ENCODE peak calls at places on chromosome 18, in five cellular contexts. Y, D, T, A and E are unnamed samples.

GRCh38 chr18:79317718-79318117 is 78.0 kb upstream of the NFATC1 start:
- DNase-seq in Y (no peak), D (no peak), T (no peak), A (no peak), E (no peak)

GRCh38 chr18:45805551-45805950 is 19.9 kb upstream of the SIGLEC15 start:
- DNase-seq in Y (no peak), D (no peak), T (no peak), A (no peak), E (no peak)

GRCh38 chr18:58196881-58197872 is 153.2 kb downstream of the NEDD4L start:
- DNase-seq in Y (no peak), D (no peak), T (no peak), A (no peak), E (no peak)

GRCh38 chr18:46253498-46253897 is 149.3 kb downstream of the HAUS1 start:
- DNase-seq in Y (no peak), D (no peak), T (no peak), A (peak), E (no peak)

GRCh38 chr18:10124071-10124470 is 210.3 kb downstream of the VAPA start:
- DNase-seq in Y (no peak), D (no peak), T (no peak), A (no peak), E (no peak)

GRCh38 chr18:47731276-47731675 is 199.2 kb downstream of the SMAD2 start:
- DNase-seq in Y (no peak), D (no peak), T (no peak), A (no peak), E (no peak)

GRCh38 chr18:30486856-30487255 is 555.7 kb downstream of the DSC3 start:
- DNase-seq in Y (no peak), D (no peak), T (no peak), A (peak), E (no peak)

GRCh38 chr18:38545071-38545470 is 979.5 kb upstream of the CELF4 start:
- DNase-seq in Y (no peak), D (no peak), T (peak), A (no peak), E (peak)

GRCh38 chr18:70028084-70028483 is 80.4 kb upstream of the CD226 start:
- DNase-seq in Y (no peak), D (no peak), T (no peak), A (no peak), E (no peak)
- H3K4me3 ChIP-seq in Y (no peak), D (no peak), T (no peak), A (no peak), E (no peak)

DNA sequence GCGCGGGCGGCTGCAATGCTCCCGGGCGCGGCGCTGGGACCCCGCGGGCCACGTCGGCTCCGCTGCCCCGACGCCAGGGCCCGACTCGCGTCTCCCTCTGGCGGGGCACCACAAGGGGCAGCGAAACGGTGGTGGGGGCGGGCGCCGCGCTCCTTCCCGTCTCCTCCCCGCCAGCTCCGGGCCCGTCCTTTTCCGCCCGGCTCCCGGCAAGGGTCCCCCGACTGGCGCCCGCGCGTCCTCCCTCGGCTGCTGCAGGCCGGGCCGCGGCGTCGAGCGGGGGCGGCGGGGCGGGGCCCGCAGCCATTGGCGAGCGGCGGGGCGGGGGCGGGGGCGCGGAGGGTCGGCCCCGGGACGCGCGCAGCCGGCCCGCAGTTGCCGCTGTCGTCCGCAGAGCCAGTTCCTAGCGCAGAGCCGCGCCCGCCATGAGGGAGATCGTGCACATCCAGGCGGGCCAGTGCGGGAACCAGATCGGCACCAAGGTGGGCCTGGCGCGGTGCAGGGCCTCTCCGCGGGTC is at the start of gene TUBB6:
- DNase-seq in Y (peak), D (peak), T (no peak), A (peak), E (no peak)
- TF ChIP-seq CTCF in Y (peak), D (no peak), T (no peak), A (no peak), E (no peak)

DNA sequence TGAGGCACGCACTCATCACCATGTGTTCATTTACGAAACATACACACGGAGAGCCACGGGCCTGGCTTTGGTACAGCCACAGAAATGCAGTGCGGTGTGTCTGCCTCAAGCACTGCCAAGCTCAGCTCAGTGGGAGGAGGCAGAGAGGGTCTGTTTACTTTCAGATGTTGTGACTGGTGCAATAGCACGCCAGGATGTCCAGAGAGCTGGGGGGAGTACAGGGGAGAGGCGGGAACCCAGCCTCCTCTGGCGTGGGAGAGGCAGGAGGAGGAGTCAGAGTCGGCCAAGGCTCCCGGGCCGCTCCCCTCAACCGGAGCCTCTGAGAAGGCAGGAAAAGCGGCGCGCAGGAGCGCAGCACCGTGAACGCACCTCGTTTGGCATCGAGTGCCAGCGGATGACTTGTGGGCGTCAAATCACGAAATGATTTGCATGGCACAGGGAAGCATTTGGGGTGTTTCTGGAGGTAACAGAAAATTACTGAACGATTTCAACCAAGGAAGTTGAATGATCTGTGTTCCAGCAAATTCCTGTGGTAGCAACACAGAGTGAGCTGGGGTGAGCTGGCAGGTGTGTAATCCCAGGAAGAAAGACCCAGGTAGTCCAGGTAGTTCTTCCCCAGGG is 143.0 kb downstream of the ZNF516 start:
- DNase-seq in Y (peak), D (no peak), T (no peak), A (peak), E (no peak)
- H3K4me3 ChIP-seq in Y (peak), D (no peak), T (no peak), A (no peak), E (no peak)

DNA sequence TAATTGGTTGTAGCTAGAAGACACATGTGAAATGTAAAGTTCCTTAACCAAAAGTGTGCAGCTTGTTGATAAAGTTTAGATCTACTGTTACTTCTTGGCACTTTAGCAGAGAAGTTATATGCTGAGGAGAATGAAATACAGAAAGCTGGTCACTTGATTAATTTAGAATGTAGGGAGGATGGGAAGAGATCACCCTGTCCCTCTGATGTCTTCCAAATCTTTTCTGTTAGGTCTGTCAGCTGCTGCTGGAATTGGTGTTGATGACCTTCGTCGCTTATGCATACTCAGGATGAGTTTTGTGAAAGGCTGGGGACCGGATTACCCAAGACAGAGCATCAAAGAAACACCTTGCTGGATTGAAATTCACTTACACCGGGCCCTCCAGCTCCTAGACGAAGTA is 48.0 kb downstream of the SMAD4 start:
- DNase-seq in Y (no peak), D (no peak), T (no peak), A (no peak), E (no peak)
- TF ChIP-seq CTCF in Y (no peak), D (no peak), T (no peak), A (no peak), E (no peak)

DNA sequence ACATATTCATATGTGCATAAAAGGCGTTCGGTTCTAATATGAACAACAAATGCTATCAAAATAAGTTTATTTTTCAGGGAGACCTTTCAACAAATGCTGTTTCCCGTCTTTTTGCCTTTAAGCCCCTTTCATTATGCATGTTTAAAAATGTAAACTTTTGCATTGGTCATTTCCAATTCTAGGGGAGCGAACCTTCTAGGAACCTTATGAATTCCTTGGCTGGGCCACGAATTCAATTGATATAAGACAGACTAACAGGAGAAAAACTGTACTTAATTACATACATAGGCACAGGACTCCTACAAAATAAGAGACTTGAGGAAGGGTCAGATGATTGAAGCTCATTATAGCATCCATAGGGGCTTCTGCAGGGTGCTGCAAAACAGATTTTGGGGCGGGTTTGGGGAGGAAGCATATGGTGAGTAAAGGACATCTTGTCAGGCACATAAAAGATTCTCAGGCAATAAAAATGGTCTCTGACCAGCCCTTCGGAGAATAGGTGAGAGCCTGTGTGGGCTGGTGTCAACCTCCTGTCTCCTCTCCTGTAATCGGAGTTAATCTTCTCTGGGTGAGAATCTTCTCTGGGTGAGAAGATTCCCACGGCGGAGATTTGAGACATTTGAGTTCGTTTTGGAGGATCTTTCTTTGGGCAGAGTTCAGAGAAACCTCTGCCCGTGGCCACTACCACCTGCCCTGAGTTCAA is 1.7 kb downstream of the TNFRSF11A start:
- DNase-seq in Y (no peak), D (no peak), T (no peak), A (no peak), E (no peak)
- H3K4me3 ChIP-seq in Y (peak), D (peak), T (peak), A (no peak), E (no peak)

DNA sequence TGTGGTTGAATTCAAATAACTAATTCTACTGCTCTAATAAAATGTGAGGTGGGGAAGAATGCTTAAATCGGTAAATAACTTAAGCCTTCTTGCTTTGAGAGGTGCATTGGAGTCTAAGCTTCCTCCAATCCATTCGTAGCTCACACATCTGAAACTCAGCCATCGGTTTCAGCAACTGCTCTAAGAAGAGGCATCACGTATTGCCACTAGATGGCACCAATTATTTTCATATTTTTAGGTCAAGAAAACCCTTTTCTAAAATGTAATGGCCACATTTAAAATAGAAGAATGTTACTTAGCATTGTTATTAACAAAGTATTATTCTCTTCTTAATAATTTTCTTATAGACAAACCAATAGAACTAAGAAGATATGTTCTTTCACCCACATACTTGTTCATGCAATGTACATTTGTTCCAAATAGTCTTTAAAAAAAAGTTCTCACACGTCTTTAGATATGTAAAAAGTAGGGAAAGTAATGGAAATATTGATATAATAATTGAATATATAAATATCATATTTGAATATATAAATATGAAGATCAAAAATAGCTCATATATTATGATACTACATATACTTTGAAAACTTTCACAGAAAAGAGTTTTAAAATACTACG is 229.8 kb downstream of the CCDC178 start:
- DNase-seq in Y (no peak), D (no peak), T (peak), A (peak), E (no peak)
- TF ChIP-seq CTCF in Y (peak), D (peak), T (peak), A (peak), E (peak)

GRCh38 chr18:68219274-68219673 is 495.6 kb downstream of the TMX3 start:
- DNase-seq in Y (no peak), D (no peak), T (no peak), A (no peak), E (no peak)
- H3K4me3 ChIP-seq in Y (no peak), D (no peak), T (no peak), A (no peak), E (no peak)